ENCODE peak calls at places on chromosomes 13 and 19, in ten cellular contexts. One of them, this sample, is unnamed.

GRCh38 chr19:50803633-50804419 is 13.6 kb downstream of the ACP4 start:
- DNase-seq in endothelial cell: peak
- DNase-seq in fibroblast of the aortic adventitia: peak
- DNase-seq in cardiac fibroblast: peak
- DNase-seq in lower leg skin: no peak
- DNase-seq in brain microvascular endothelial cell: no peak
- DNase-seq in BE2C: peak
- DNase-seq in tibial nerve: no peak
- DNase-seq in fibroblast of mammary gland: peak
- DNase-seq in heart right ventricle: no peak
- DNase-seq in this sample: no peak

GRCh38 chr19:44401787-44402115 is 343 bp upstream of the ZNF285 start:
- DNase-seq in endothelial cell: no peak
- DNase-seq in fibroblast of the aortic adventitia: no peak
- DNase-seq in cardiac fibroblast: no peak
- DNase-seq in lower leg skin: no peak
- DNase-seq in brain microvascular endothelial cell: no peak
- DNase-seq in BE2C: no peak
- DNase-seq in tibial nerve: no peak
- DNase-seq in fibroblast of mammary gland: no peak
- DNase-seq in heart right ventricle: no peak
- DNase-seq in this sample: no peak

GRCh38 chr13:102721800-102722231 is 27.0 kb upstream of the METTL21C start:
- DNase-seq in endothelial cell: no peak
- DNase-seq in fibroblast of the aortic adventitia: peak
- DNase-seq in cardiac fibroblast: peak
- DNase-seq in lower leg skin: no peak
- DNase-seq in brain microvascular endothelial cell: no peak
- DNase-seq in BE2C: no peak
- DNase-seq in tibial nerve: no peak
- DNase-seq in fibroblast of mammary gland: peak
- DNase-seq in heart right ventricle: no peak
- DNase-seq in this sample: peak

GRCh38 chr19:47111081-47111589 is 2.4 kb downstream of the ZC3H4 start:
- DNase-seq in endothelial cell: no peak
- DNase-seq in fibroblast of the aortic adventitia: no peak
- DNase-seq in cardiac fibroblast: no peak
- DNase-seq in lower leg skin: no peak
- DNase-seq in brain microvascular endothelial cell: no peak
- DNase-seq in BE2C: peak
- DNase-seq in tibial nerve: no peak
- DNase-seq in fibroblast of mammary gland: no peak
- DNase-seq in heart right ventricle: peak
- DNase-seq in this sample: no peak

GRCh38 chr13:48749699-48750473 is 96.2 kb downstream of the CYSLTR2 start:
- DNase-seq in endothelial cell: peak
- DNase-seq in fibroblast of the aortic adventitia: peak
- DNase-seq in cardiac fibroblast: peak
- DNase-seq in lower leg skin: peak
- DNase-seq in brain microvascular endothelial cell: peak
- DNase-seq in BE2C: peak
- DNase-seq in tibial nerve: peak
- DNase-seq in fibroblast of mammary gland: peak
- DNase-seq in heart right ventricle: peak
- DNase-seq in this sample: peak

GRCh38 chr13:113231306-113232207 is 22.1 kb downstream of the CUL4A start:
- DNase-seq in endothelial cell: no peak
- DNase-seq in fibroblast of the aortic adventitia: no peak
- DNase-seq in cardiac fibroblast: no peak
- DNase-seq in lower leg skin: no peak
- DNase-seq in brain microvascular endothelial cell: no peak
- DNase-seq in BE2C: no peak
- DNase-seq in tibial nerve: no peak
- DNase-seq in fibroblast of mammary gland: no peak
- DNase-seq in heart right ventricle: no peak
- DNase-seq in this sample: no peak

GRCh38 chr13:95160112-95160906 is 140.9 kb downstream of the ABCC4 start:
- DNase-seq in endothelial cell: no peak
- DNase-seq in fibroblast of the aortic adventitia: no peak
- DNase-seq in cardiac fibroblast: peak
- DNase-seq in lower leg skin: no peak
- DNase-seq in brain microvascular endothelial cell: no peak
- DNase-seq in BE2C: no peak
- DNase-seq in tibial nerve: no peak
- DNase-seq in fibroblast of mammary gland: no peak
- DNase-seq in heart right ventricle: no peak
- DNase-seq in this sample: no peak

GRCh38 chr19:5131866-5132561 is 163.1 kb downstream of the KDM4B start:
- DNase-seq in endothelial cell: no peak
- DNase-seq in fibroblast of the aortic adventitia: no peak
- DNase-seq in cardiac fibroblast: no peak
- DNase-seq in lower leg skin: no peak
- DNase-seq in brain microvascular endothelial cell: no peak
- DNase-seq in BE2C: no peak
- DNase-seq in tibial nerve: no peak
- DNase-seq in fibroblast of mammary gland: no peak
- DNase-seq in heart right ventricle: no peak
- DNase-seq in this sample: no peak

GRCh38 chr13:98556968-98557591 is 19.8 kb downstream of the STK24 start:
- DNase-seq in endothelial cell: no peak
- DNase-seq in fibroblast of the aortic adventitia: no peak
- DNase-seq in cardiac fibroblast: no peak
- DNase-seq in lower leg skin: no peak
- DNase-seq in brain microvascular endothelial cell: no peak
- DNase-seq in BE2C: no peak
- DNase-seq in tibial nerve: no peak
- DNase-seq in fibroblast of mammary gland: no peak
- DNase-seq in heart right ventricle: no peak
- DNase-seq in this sample: peak

GRCh38 chr13:99356216-99357089 is 49.3 kb upstream of the GPR183 start:
- DNase-seq in endothelial cell: no peak
- DNase-seq in fibroblast of the aortic adventitia: peak
- DNase-seq in cardiac fibroblast: peak
- DNase-seq in lower leg skin: peak
- DNase-seq in brain microvascular endothelial cell: peak
- DNase-seq in BE2C: no peak
- DNase-seq in tibial nerve: peak
- DNase-seq in fibroblast of mammary gland: peak
- DNase-seq in heart right ventricle: peak
- DNase-seq in this sample: no peak

GRCh38 chr13:25575562-25575961 is 203.8 kb downstream of the ATP8A2 start:
- DNase-seq in endothelial cell: no peak
- DNase-seq in fibroblast of the aortic adventitia: no peak
- DNase-seq in cardiac fibroblast: no peak
- DNase-seq in lower leg skin: no peak
- DNase-seq in brain microvascular endothelial cell: no peak
- DNase-seq in BE2C: no peak
- DNase-seq in tibial nerve: no peak
- DNase-seq in fibroblast of mammary gland: no peak
- DNase-seq in heart right ventricle: no peak
- DNase-seq in this sample: no peak

GRCh38 chr19:37778613-37779138 is 710 bp downstream of the ZNF573 start:
- DNase-seq in endothelial cell: no peak
- DNase-seq in fibroblast of the aortic adventitia: peak
- DNase-seq in cardiac fibroblast: peak
- DNase-seq in lower leg skin: no peak
- DNase-seq in brain microvascular endothelial cell: no peak
- DNase-seq in BE2C: no peak
- DNase-seq in tibial nerve: no peak
- DNase-seq in fibroblast of mammary gland: peak
- DNase-seq in heart right ventricle: no peak
- DNase-seq in this sample: no peak

GRCh38 chr13:98977568-98978270 is at the start of gene DOCK9:
- DNase-seq in endothelial cell: peak
- DNase-seq in fibroblast of the aortic adventitia: peak
- DNase-seq in cardiac fibroblast: peak
- DNase-seq in lower leg skin: no peak
- DNase-seq in brain microvascular endothelial cell: peak
- DNase-seq in BE2C: no peak
- DNase-seq in tibial nerve: peak
- DNase-seq in fibroblast of mammary gland: peak
- DNase-seq in heart right ventricle: peak
- DNase-seq in this sample: peak

GRCh38 chr13:75404721-75405120 is 77.2 kb downstream of the TBC1D4 start:
- DNase-seq in endothelial cell: no peak
- DNase-seq in fibroblast of the aortic adventitia: no peak
- DNase-seq in cardiac fibroblast: no peak
- DNase-seq in lower leg skin: no peak
- DNase-seq in brain microvascular endothelial cell: no peak
- DNase-seq in BE2C: no peak
- DNase-seq in tibial nerve: no peak
- DNase-seq in fibroblast of mammary gland: no peak
- DNase-seq in heart right ventricle: no peak
- DNase-seq in this sample: no peak

GRCh38 chr13:114145256-114145655 is 12.8 kb upstream of the RASA3 start:
- DNase-seq in endothelial cell: no peak
- DNase-seq in fibroblast of the aortic adventitia: no peak
- DNase-seq in cardiac fibroblast: no peak
- DNase-seq in lower leg skin: no peak
- DNase-seq in brain microvascular endothelial cell: no peak
- DNase-seq in BE2C: no peak
- DNase-seq in tibial nerve: no peak
- DNase-seq in fibroblast of mammary gland: no peak
- DNase-seq in heart right ventricle: no peak
- DNase-seq in this sample: no peak

DNA sequence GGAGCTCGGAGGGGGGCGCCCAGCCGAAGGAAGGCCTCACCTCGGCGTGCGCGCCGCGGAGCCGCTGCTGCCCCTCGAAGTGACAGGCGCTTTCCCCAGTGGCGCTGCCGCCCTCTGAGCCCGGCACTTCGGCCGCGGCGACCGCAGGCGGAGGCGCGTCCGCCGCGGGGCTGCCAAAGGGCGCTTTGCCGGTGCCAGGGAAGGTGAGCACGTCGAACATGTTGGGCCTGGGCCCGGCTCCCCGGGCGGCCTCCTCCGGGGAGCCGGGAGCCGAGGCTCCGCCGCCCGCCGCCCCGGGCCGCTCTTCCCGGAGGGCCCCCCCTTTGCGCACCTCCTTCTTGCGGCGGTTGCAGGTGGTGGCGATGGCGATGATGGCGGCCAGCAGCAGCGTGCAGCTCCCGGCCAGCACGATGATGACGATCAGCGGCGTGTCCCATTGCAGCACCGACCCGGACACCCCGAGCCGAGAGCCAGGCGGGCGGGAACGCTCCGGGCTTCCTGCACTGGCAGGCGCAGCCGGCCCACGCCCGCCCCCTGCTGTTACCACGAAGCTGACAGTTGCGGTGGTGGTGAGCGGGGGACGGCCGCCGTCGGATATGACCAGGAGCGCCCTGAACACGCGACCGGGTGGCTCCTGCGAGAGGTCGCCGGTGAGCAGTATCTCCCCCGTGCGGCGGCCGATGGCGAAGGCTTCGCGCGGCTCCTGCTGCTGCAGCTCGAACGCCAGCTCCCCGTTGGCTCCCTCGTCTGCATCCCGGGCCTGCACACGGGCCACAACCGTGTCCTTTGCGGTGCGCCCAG is 2.5 kb downstream of the PCDH8 start:
- DNase-seq in endothelial cell: peak
- DNase-seq in fibroblast of the aortic adventitia: no peak
- DNase-seq in cardiac fibroblast: no peak
- DNase-seq in lower leg skin: no peak
- DNase-seq in brain microvascular endothelial cell: no peak
- DNase-seq in BE2C: peak
- DNase-seq in tibial nerve: no peak
- DNase-seq in fibroblast of mammary gland: no peak
- DNase-seq in heart right ventricle: no peak
- DNase-seq in this sample: no peak
- TF ChIP-seq CTCF in endothelial cell: peak
- TF ChIP-seq CTCF in fibroblast of the aortic adventitia: no peak
- TF ChIP-seq CTCF in cardiac fibroblast: no peak
- TF ChIP-seq CTCF in lower leg skin: no peak
- TF ChIP-seq CTCF in brain microvascular endothelial cell: peak
- TF ChIP-seq CTCF in BE2C: peak
- TF ChIP-seq CTCF in tibial nerve: peak
- TF ChIP-seq CTCF in fibroblast of mammary gland: no peak
- TF ChIP-seq CTCF in heart right ventricle: no peak
- TF ChIP-seq CTCF in this sample: peak

GRCh38 chr13:111153977-111154332 is 38.8 kb downstream of the ARHGEF7 start:
- DNase-seq in endothelial cell: no peak
- DNase-seq in fibroblast of the aortic adventitia: no peak
- DNase-seq in cardiac fibroblast: peak
- DNase-seq in lower leg skin: peak
- DNase-seq in brain microvascular endothelial cell: peak
- DNase-seq in BE2C: no peak
- DNase-seq in tibial nerve: peak
- DNase-seq in fibroblast of mammary gland: peak
- DNase-seq in heart right ventricle: no peak
- DNase-seq in this sample: no peak
- TF ChIP-seq CTCF in endothelial cell: no peak
- TF ChIP-seq CTCF in fibroblast of the aortic adventitia: peak
- TF ChIP-seq CTCF in cardiac fibroblast: peak
- TF ChIP-seq CTCF in lower leg skin: no peak
- TF ChIP-seq CTCF in brain microvascular endothelial cell: peak
- TF ChIP-seq CTCF in BE2C: peak
- TF ChIP-seq CTCF in tibial nerve: peak
- TF ChIP-seq CTCF in fibroblast of mammary gland: no peak
- TF ChIP-seq CTCF in heart right ventricle: no peak
- TF ChIP-seq CTCF in this sample: peak

DNA sequence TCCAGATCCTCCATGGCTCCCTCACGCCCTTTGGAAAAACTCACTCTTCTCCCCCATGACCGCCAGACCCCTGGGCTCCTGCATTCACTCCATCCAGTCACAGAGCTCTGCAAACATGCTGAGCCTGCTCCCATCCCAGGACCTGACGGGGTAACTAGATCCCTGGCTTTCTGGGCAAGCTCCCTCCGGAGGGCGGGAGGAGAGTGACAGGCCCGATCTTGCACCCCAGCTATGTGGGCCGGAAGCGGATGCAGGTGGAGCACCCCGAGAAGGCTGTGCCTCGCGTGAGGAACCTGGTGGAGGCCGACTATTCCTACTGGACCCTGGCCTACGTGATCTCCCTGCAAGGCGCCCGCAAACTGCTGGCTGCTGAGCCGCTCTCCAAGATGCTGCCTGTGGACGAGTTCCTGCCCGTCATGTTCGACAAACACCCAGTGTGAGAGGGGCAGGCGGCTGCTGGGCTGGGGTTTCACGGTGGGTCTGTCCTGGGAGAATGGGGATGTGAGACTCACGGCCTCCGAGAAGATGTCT is 25.1 kb downstream of the COLGALT1 start:
- DNase-seq in endothelial cell: no peak
- DNase-seq in fibroblast of the aortic adventitia: no peak
- DNase-seq in cardiac fibroblast: no peak
- DNase-seq in lower leg skin: no peak
- DNase-seq in brain microvascular endothelial cell: no peak
- DNase-seq in BE2C: no peak
- DNase-seq in tibial nerve: no peak
- DNase-seq in fibroblast of mammary gland: no peak
- DNase-seq in heart right ventricle: no peak
- DNase-seq in this sample: no peak
- TF ChIP-seq CTCF in endothelial cell: peak
- TF ChIP-seq CTCF in fibroblast of the aortic adventitia: no peak
- TF ChIP-seq CTCF in cardiac fibroblast: no peak
- TF ChIP-seq CTCF in lower leg skin: no peak
- TF ChIP-seq CTCF in brain microvascular endothelial cell: peak
- TF ChIP-seq CTCF in BE2C: no peak
- TF ChIP-seq CTCF in tibial nerve: no peak
- TF ChIP-seq CTCF in fibroblast of mammary gland: peak
- TF ChIP-seq CTCF in heart right ventricle: no peak
- TF ChIP-seq CTCF in this sample: peak

GRCh38 chr13:46377554-46377953 is 9.5 kb downstream of the RUBCNL start:
- DNase-seq in endothelial cell: no peak
- DNase-seq in fibroblast of the aortic adventitia: no peak
- DNase-seq in cardiac fibroblast: no peak
- DNase-seq in lower leg skin: no peak
- DNase-seq in brain microvascular endothelial cell: no peak
- DNase-seq in BE2C: no peak
- DNase-seq in tibial nerve: no peak
- DNase-seq in fibroblast of mammary gland: no peak
- DNase-seq in heart right ventricle: no peak
- DNase-seq in this sample: no peak
- TF ChIP-seq CTCF in endothelial cell: no peak
- TF ChIP-seq CTCF in fibroblast of the aortic adventitia: no peak
- TF ChIP-seq CTCF in cardiac fibroblast: no peak
- TF ChIP-seq CTCF in lower leg skin: no peak
- TF ChIP-seq CTCF in brain microvascular endothelial cell: no peak
- TF ChIP-seq CTCF in BE2C: no peak
- TF ChIP-seq CTCF in tibial nerve: no peak
- TF ChIP-seq CTCF in fibroblast of mammary gland: no peak
- TF ChIP-seq CTCF in heart right ventricle: no peak
- TF ChIP-seq CTCF in this sample: no peak

This sample was measured in HFFc6.